ENCODE peak calls at places on chromosomes 12 and 14, in ten cellular contexts. R, J, W, C, M, G, O, L, N and T are unnamed samples. For H3K27me3 and H3K4me1, the result is how much of the 10 kb centered on the place peaks cover.

GRCh38 chr12:53844989-53845836 is 93.4 kb upstream of the HOXC13 start:
- DNase-seq in R (no peak), J (no peak), W (no peak), C (no peak), M (no peak), G (no peak), O (peak), L (peak), N (no peak), T (no peak)

GRCh38 chr14:73180385-73180805 is 44.1 kb downstream of the PSEN1 start:
- DNase-seq in R (no peak), J (no peak), W (no peak), C (no peak), M (no peak), G (no peak), O (peak), L (peak), N (no peak), T (no peak)

GRCh38 chr14:99566009-99566389 is 38.0 kb downstream of the CCDC85C start:
- DNase-seq in R (no peak), J (no peak), W (no peak), C (no peak), M (no peak), G (no peak), O (peak), L (no peak), N (no peak), T (no peak)

GRCh38 chr14:75859746-75860145 is 122.0 kb downstream of the TGFB3 start:
- DNase-seq in R (no peak), J (no peak), W (no peak), C (no peak), M (no peak), G (no peak), O (no peak), L (peak), N (no peak), T (no peak)

GRCh38 chr12:2008677-2009076 is 4.4 kb upstream of the DCP1B start:
- DNase-seq in R (no peak), J (no peak), W (no peak), C (no peak), M (no peak), G (no peak), O (no peak), L (no peak), N (no peak), T (no peak)

GRCh38 chr12:106090586-106091411 is 48.0 kb downstream of the NUAK1 start:
- DNase-seq in R (no peak), J (peak), W (no peak), C (no peak), M (no peak), G (no peak), O (peak), L (peak), N (peak), T (no peak)

GRCh38 chr12:41743835-41744234 is 400.8 kb downstream of the GXYLT1 start:
- DNase-seq in R (no peak), J (no peak), W (no peak), C (no peak), M (no peak), G (no peak), O (peak), L (peak), N (no peak), T (no peak)

GRCh38 chr14:30444451-30444850 is 114.5 kb upstream of the G2E3 start:
- DNase-seq in R (no peak), J (no peak), W (no peak), C (no peak), M (no peak), G (no peak), O (no peak), L (no peak), N (no peak), T (no peak)

GRCh38 chr12:50246873-50247612 is 36.3 kb downstream of the LIMA1 start:
- DNase-seq in R (no peak), J (peak), W (no peak), C (peak), M (peak), G (peak), O (peak), L (peak), N (peak), T (no peak)

GRCh38 chr14:39232554-39233415 is 930 bp upstream of the MIA2 start:
- DNase-seq in R (no peak), J (no peak), W (no peak), C (no peak), M (peak), G (no peak), O (no peak), L (peak), N (no peak), T (no peak)

GRCh38 chr12:111757361-111758119 is 9.2 kb upstream of the ALDH2 start:
- DNase-seq in R (no peak), J (peak), W (no peak), C (peak), M (peak), G (no peak), O (no peak), L (no peak), N (peak), T (no peak)

GRCh38 chr14:100428727-100429126 is 105.6 kb downstream of the SLC25A47 start:
- DNase-seq in R (no peak), J (no peak), W (no peak), C (no peak), M (no peak), G (no peak), O (no peak), L (peak), N (no peak), T (peak)

GRCh38 chr14:66507181-66507721 is 696 bp upstream of the GPHN start:
- DNase-seq in R (no peak), J (no peak), W (no peak), C (no peak), M (no peak), G (peak), O (peak), L (no peak), N (no peak), T (no peak)

GRCh38 chr12:26817183-26817591 is 15.8 kb downstream of the ITPR2 start:
- DNase-seq in R (no peak), J (no peak), W (no peak), C (no peak), M (no peak), G (no peak), O (no peak), L (no peak), N (no peak), T (no peak)

GRCh38 chr12:27530157-27530922 is 6.3 kb downstream of the PPFIBP1 start:
- DNase-seq in R (no peak), J (no peak), W (no peak), C (no peak), M (no peak), G (no peak), O (peak), L (no peak), N (no peak), T (no peak)

GRCh38 chr14:103846569-103847438 is 571 bp downstream of the PPP1R13B start:
- DNase-seq in R (peak), J (peak), W (peak), C (peak), M (peak), G (no peak), O (peak), L (peak), N (peak), T (peak)

GRCh38 chr14:76774471-76775158 is 13.3 kb downstream of the VASH1 start:
- DNase-seq in R (no peak), J (no peak), W (no peak), C (no peak), M (no peak), G (no peak), O (no peak), L (no peak), N (no peak), T (peak)

GRCh38 chr12:131261906-131262305 is 308.2 kb downstream of the ADGRD1 start:
- DNase-seq in R (no peak), J (no peak), W (peak), C (no peak), M (no peak), G (no peak), O (no peak), L (no peak), N (no peak), T (peak)

GRCh38 chr14:54691525-54692260 is 124.8 kb downstream of the SAMD4A start:
- DNase-seq in R (peak), J (peak), W (peak), C (peak), M (peak), G (peak), O (peak), L (peak), N (peak), T (peak)

GRCh38 chr14:77241955-77242354 is 29.1 kb downstream of the NGB start:
- DNase-seq in R (no peak), J (peak), W (peak), C (no peak), M (no peak), G (no peak), O (peak), L (peak), N (no peak), T (no peak)

GRCh38 chr14:100989924-100990323 is 86.4 kb upstream of the RTL1 start:
- DNase-seq in R (no peak), J (no peak), W (no peak), C (no peak), M (no peak), G (no peak), O (no peak), L (peak), N (no peak), T (no peak)

GRCh38 chr12:123055281-123055766 is 74.8 kb downstream of the ARL6IP4 start:
- DNase-seq in R (no peak), J (no peak), W (no peak), C (no peak), M (peak), G (no peak), O (no peak), L (no peak), N (peak), T (peak)

GRCh38 chr14:44912041-44912869 is 49.5 kb downstream of the KLHL28 start:
- DNase-seq in R (no peak), J (no peak), W (no peak), C (no peak), M (no peak), G (no peak), O (no peak), L (peak), N (peak), T (peak)

GRCh38 chr12:131276501-131277185 is 322.9 kb downstream of the ADGRD1 start:
- DNase-seq in R (no peak), J (peak), W (peak), C (no peak), M (no peak), G (no peak), O (no peak), L (no peak), N (no peak), T (peak)

GRCh38 chr12:43737646-43738045 is 20.9 kb downstream of the PUS7L start:
- DNase-seq in R (no peak), J (no peak), W (no peak), C (no peak), M (no peak), G (no peak), O (peak), L (peak), N (no peak), T (no peak)

GRCh38 chr12:126668538-126668937 is 1598.4 kb upstream of the TMEM132C start:
- DNase-seq in R (no peak), J (no peak), W (no peak), C (no peak), M (no peak), G (no peak), O (peak), L (peak), N (no peak), T (no peak)

GRCh38 chr14:100657780-100658513 is 68.7 kb upstream of the DLK1 start:
- DNase-seq in R (no peak), J (no peak), W (no peak), C (no peak), M (no peak), G (no peak), O (no peak), L (no peak), N (no peak), T (no peak)

GRCh38 chr12:74365178-74365964 is 172.3 kb upstream of the ATXN7L3B start:
- DNase-seq in R (no peak), J (no peak), W (no peak), C (no peak), M (peak), G (no peak), O (peak), L (peak), N (no peak), T (no peak)

GRCh38 chr14:92789457-92790089 is 4.5 kb upstream of the GOLGA5 start:
- DNase-seq in R (no peak), J (no peak), W (no peak), C (no peak), M (no peak), G (no peak), O (no peak), L (peak), N (no peak), T (no peak)

GRCh38 chr12:58765076-58765475 is 155.2 kb downstream of the LRIG3 start:
- DNase-seq in R (no peak), J (no peak), W (no peak), C (no peak), M (no peak), G (no peak), O (no peak), L (no peak), N (no peak), T (no peak)

GRCh38 chr14:32203928-32204357 is 874 bp upstream of the RNU6-8 start:
- DNase-seq in R (peak), J (peak), W (peak), C (peak), M (peak), G (no peak), O (peak), L (no peak), N (peak), T (peak)

GRCh38 chr12:124509676-124510300 is 57.6 kb downstream of the NCOR2 start:
- DNase-seq in R (no peak), J (peak), W (no peak), C (peak), M (peak), G (no peak), O (no peak), L (peak), N (peak), T (no peak)

GRCh38 chr12:39835517-39836489 is 216.2 kb upstream of the ABCD2 start:
- DNase-seq in R (no peak), J (no peak), W (no peak), C (no peak), M (no peak), G (no peak), O (no peak), L (no peak), N (no peak), T (no peak)

GRCh38 chr12:39839072-39839471 is 219.5 kb upstream of the ABCD2 start:
- DNase-seq in R (no peak), J (no peak), W (no peak), C (no peak), M (no peak), G (no peak), O (no peak), L (no peak), N (no peak), T (no peak)

GRCh38 chr12:39846304-39846703 is 226.7 kb upstream of the ABCD2 start:
- DNase-seq in R (no peak), J (no peak), W (no peak), C (no peak), M (no peak), G (no peak), O (no peak), L (no peak), N (no peak), T (no peak)

DNA sequence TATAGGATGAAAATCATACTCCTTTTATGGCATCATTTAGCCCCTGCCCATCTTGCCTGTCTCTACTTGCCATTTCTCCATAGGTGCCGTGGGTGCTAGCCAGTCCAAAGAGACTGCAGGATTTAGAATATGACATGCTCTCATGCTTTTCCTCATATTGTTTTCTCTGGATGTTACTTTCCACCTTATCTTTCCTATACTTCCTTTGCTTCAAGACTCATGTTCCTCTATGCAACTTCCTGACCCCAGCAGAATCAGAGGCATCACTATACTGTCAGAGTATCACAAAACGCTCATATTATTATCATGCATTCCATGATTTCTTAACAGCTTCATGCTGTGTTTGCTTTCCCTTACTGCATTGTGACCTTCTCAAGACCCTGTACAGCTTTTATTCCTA is 220.8 kb upstream of the ABCD2 start:
- DNase-seq in R (no peak), J (no peak), W (no peak), C (no peak), M (no peak), G (no peak), O (no peak), L (no peak), N (no peak), T (no peak)
- H3K27me3 ChIP-seq in R (under half), J (under half), W (under half), C (under half), M (under half), G (under half), O (under half), L (under half), N (under half), T (under half)

GRCh38 chr12:121144416-121144914 is 11.8 kb downstream of the P2RX7 start:
- DNase-seq in R (no peak), J (no peak), W (no peak), C (no peak), M (no peak), G (no peak), O (peak), L (peak), N (no peak), T (no peak)

GRCh38 chr12:121142171-121142950 is 9.7 kb downstream of the P2RX7 start:
- DNase-seq in R (no peak), J (no peak), W (no peak), C (no peak), M (no peak), G (no peak), O (no peak), L (no peak), N (no peak), T (no peak)

GRCh38 chr12:121139301-121139700 is 6.6 kb downstream of the P2RX7 start:
- DNase-seq in R (no peak), J (no peak), W (no peak), C (no peak), M (peak), G (no peak), O (no peak), L (no peak), N (no peak), T (no peak)

DNA sequence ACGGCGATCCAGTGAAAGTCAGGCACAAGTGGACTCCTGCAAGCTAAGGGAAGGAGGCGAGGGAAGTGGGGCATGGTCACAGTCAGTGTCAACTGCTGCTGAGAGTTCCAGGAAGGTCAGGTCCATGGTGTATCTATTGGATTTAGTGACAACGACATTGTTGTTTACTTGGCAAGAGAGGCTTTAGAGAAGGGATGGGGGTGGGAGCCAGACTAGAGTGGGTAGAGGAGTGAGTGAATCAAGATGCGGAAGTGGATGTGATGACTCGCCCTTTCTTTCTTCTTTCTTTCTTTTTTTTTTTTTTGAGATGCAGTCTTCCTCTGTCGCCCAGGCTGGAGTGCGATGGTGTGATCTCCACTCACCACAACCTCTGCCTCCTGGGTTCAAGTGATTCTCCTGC is 12.5 kb downstream of the P2RX7 start:
- DNase-seq in R (no peak), J (no peak), W (no peak), C (no peak), M (no peak), G (no peak), O (no peak), L (peak), N (no peak), T (no peak)
- H3K4me1 ChIP-seq in R (under half), J (under half), W (under half), C (under half), M (under half), G (under half), O (under half), L (under half), N (under half), T (under half)

GRCh38 chr14:96204151-96205058 is at the start of gene BDKRB2:
- DNase-seq in R (no peak), J (peak), W (no peak), C (peak), M (peak), G (peak), O (peak), L (peak), N (peak), T (peak)
- H3K27me3 ChIP-seq in R (under half), J (under half), W (under half), C (under half), M (under half), G (under half), O (under half), L (under half), N (under half), T (under half)

DNA sequence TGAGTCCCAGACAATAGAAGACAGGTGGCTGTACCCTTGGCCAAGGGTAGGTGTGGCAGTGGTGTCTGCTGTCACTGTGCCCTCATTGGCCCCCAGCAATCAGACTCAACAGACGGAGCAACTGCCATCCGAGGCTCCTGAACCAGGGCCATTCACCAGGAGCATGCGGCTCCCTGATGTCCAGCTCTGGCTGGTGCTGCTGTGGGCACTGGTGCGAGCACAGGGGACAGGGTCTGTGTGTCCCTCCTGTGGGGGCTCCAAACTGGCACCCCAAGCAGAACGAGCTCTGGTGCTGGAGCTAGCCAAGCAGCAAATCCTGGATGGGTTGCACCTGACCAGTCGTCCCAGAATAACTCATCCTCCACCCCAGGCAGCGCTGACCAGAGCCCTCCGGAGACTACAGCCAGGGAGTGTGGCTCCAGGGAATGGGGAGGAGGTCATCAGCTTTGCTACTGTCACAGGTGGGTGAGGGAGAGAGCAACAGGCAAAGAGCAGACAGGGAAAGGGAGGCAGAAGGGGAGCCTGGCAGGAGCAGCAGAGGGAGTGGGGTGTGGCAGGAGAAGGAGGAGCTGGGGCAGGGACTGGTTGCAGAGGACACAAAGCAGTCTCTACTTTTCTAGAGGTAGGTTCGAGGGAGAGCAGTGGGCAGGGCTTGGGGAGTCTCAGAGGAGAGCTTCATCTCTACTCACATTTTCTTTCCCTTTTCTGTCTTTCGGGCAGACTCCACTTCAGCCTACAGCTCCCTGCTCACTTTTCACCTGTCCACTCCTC is 452 bp downstream of the INHBE start:
- DNase-seq in R (no peak), J (peak), W (no peak), C (no peak), M (peak), G (no peak), O (no peak), L (no peak), N (no peak), T (peak)
- H3K4me1 ChIP-seq in R (under half), J (under half), W (under half), C (under half), M (under half), G (half or more), O (under half), L (under half), N (under half), T (under half)

GRCh38 chr12:63013302-63013701 is 78.4 kb upstream of the PPM1H start:
- DNase-seq in R (no peak), J (no peak), W (no peak), C (no peak), M (no peak), G (no peak), O (no peak), L (no peak), N (no peak), T (no peak)
- H3K27me3 ChIP-seq in R (under half), J (under half), W (under half), C (under half), M (under half), G (under half), O (under half), L (under half), N (under half), T (under half)

DNA sequence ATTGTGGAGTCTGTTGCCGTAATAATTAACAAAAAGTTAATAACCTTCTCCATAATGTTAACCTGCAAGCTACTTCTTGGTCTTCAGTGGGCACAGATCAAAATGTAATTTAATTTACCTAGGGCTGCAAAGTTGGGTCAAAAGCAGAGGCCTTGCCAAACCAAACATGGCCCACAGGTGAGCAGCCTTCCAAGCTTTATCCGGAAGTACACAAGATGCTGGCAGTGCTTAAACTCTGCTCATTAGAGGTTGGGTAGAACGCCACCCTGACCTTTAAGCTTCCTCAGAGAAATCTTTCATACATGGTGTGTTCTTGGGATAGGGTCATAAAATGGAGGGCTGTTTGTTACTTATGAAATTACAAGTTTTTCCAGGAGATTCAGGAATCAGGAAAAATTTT is 7.4 kb downstream of the EGLN3 start:
- DNase-seq in R (no peak), J (no peak), W (no peak), C (peak), M (no peak), G (no peak), O (no peak), L (no peak), N (no peak), T (no peak)
- H3K4me1 ChIP-seq in R (under half), J (under half), W (under half), C (under half), M (under half), G (under half), O (under half), L (under half), N (half or more), T (under half)

GRCh38 chr12:68207276-68207675 is 18.3 kb downstream of the IL26 start:
- DNase-seq in R (no peak), J (no peak), W (no peak), C (no peak), M (no peak), G (no peak), O (no peak), L (no peak), N (no peak), T (no peak)
- H3K27me3 ChIP-seq in R (under half), J (under half), W (under half), C (under half), M (under half), G (under half), O (half or more), L (under half), N (under half), T (under half)